ENCODE peak calls at places on chromosomes 5 and 9, in six cellular contexts. A, Y, S, O, Z and F are unnamed samples.

GRCh38 chr5:34929720-34930526 is 564 bp downstream of the DNAJC21 start:
- DNase-seq in Z (peak; percentile 89), S (peak; percentile 85), O (peak; percentile 50), Y (peak; percentile 67), A (peak; percentile 96), F (peak; percentile 92)

GRCh38 chr9:132857601-132858342 is 20.3 kb downstream of the AK8 start:
- DNase-seq in O (no peak), Z (no peak), S (no peak), Y (no peak), A (no peak), F (peak; percentile 39)

GRCh38 chr5:18792145-18792544 is 1157.9 kb downstream of the TAF11L14 start:
- DNase-seq in Z (peak; percentile 93), Y (no peak), O (no peak), S (peak; percentile 31), A (no peak), F (no peak)

GRCh38 chr5:37668524-37669047 is 171.3 kb downstream of the GDNF start:
- DNase-seq in S (peak; percentile 69), Z (peak; percentile 100), A (peak; percentile 82), O (no peak), Y (no peak), F (no peak)

GRCh38 chr5:56557198-56557597 is 258.2 kb upstream of the MAP3K1 start:
- DNase-seq in S (no peak), Y (no peak), A (no peak), O (no peak), Z (no peak), F (no peak)

GRCh38 chr9:22528485-22528884 is 81.9 kb downstream of the DMRTA1 start:
- DNase-seq in O (no peak), A (no peak), Z (peak; percentile 71), S (no peak), Y (peak; percentile 39), F (no peak)

GRCh38 chr9:131382850-131383729 is 10.8 kb upstream of the PRRC2B start:
- DNase-seq in Y (no peak), A (peak; percentile 77), O (no peak), Z (peak; percentile 84), S (peak; percentile 66), F (peak; percentile 46)

GRCh38 chr9:123927625-123928308 is 2.2 kb downstream of the DENND1A start:
- DNase-seq in A (no peak), Y (peak; percentile 86), Z (peak; percentile 46), O (no peak), S (no peak), F (no peak)

GRCh38 chr9:89661956-89662717 is 57.3 kb downstream of the GADD45G start:
- DNase-seq in O (no peak), Y (no peak), S (peak; percentile 99), Z (peak; percentile 93), A (peak; percentile 99), F (peak; percentile 99)

GRCh38 chr5:40307076-40307475 is 372.6 kb upstream of the PTGER4 start:
- DNase-seq in Z (no peak), A (no peak), O (no peak), Y (no peak), S (no peak), F (no peak)

GRCh38 chr9:135413086-135413375 is 66.6 kb upstream of the PPP1R26 start:
- DNase-seq in S (no peak), O (no peak), Y (no peak), Z (no peak), A (no peak), F (no peak)

GRCh38 chr9:75299324-75299723 is 211.0 kb downstream of the OSTF1 start:
- DNase-seq in O (no peak), A (no peak), Y (no peak), S (no peak), Z (no peak), F (no peak)

GRCh38 chr5:73783823-73784222 is 157.8 kb downstream of the ARHGEF28 start:
- DNase-seq in Z (no peak), A (no peak), S (no peak), Y (peak; percentile 57), O (no peak), F (no peak)

GRCh38 chr9:112032733-112033132 is 136.1 kb downstream of the UGCG start:
- DNase-seq in Z (peak; percentile 70), Y (no peak), A (no peak), O (no peak), S (no peak), F (no peak)

GRCh38 chr5:139091439-139092156 is 106.6 kb downstream of the SIL1 start:
- DNase-seq in A (peak; percentile 32), Z (peak; percentile 20), O (no peak), S (no peak), Y (no peak), F (no peak)

GRCh38 chr5:150641006-150641570 is 628 bp downstream of the SYNPO start:
- DNase-seq in Z (peak; percentile 95), O (no peak), A (peak; percentile 89), S (peak; percentile 39), Y (no peak), F (peak; percentile 60)

GRCh38 chr5:107519900-107520354 is 150.8 kb downstream of the EFNA5 start:
- DNase-seq in Z (no peak), S (no peak), A (no peak), Y (no peak), O (no peak), F (no peak)

GRCh38 chr9:128114326-128115186 is 13.0 kb downstream of the PTGES2 start:
- DNase-seq in Y (no peak), Z (no peak), A (no peak), S (no peak), O (no peak), F (peak; percentile 9)

GRCh38 chr9:138006576-138007233 is 129.1 kb downstream of the CACNA1B start:
- DNase-seq in Z (no peak), A (no peak), S (no peak), O (no peak), Y (no peak), F (no peak)

GRCh38 chr9:88875394-88875793 is 115.9 kb upstream of the S1PR3 start:
- DNase-seq in S (no peak), A (no peak), Z (no peak), O (no peak), Y (no peak), F (no peak)

GRCh38 chr9:19119241-19119640 is 8.1 kb downstream of the PLIN2 start:
- DNase-seq in A (no peak), S (no peak), O (no peak), Z (no peak), Y (peak; percentile 33), F (no peak)

GRCh38 chr9:108182950-108183381 is 672.8 kb downstream of the ACTL7B start:
- DNase-seq in Z (peak; percentile 86), S (no peak), A (no peak), Y (no peak), O (no peak), F (no peak)

GRCh38 chr9:33868430-33869000 is 51.6 kb downstream of the UBE2R2 start:
- DNase-seq in O (no peak), A (peak; percentile 41), S (no peak), Y (no peak), Z (no peak), F (no peak)

GRCh38 chr9:123715258-123715657 is 214.7 kb downstream of the DENND1A start:
- DNase-seq in Y (no peak), O (no peak), S (no peak), A (no peak), Z (no peak), F (no peak)

GRCh38 chr9:110763568-110763967 is 95.0 kb downstream of the MUSK start:
- DNase-seq in Y (no peak), O (no peak), S (no peak), Z (peak; percentile 66), A (no peak), F (no peak)

GRCh38 chr9:127444921-127445850 is 6.0 kb downstream of the RPL12 start:
- DNase-seq in Z (peak; percentile 46), S (no peak), Y (no peak), A (peak; percentile 23), O (no peak), F (no peak)

GRCh38 chr9:34984049-34984448 is 5.5 kb upstream of the DNAJB5 start:
- DNase-seq in A (peak; percentile 40), S (no peak), Y (peak; percentile 10), O (no peak), Z (peak; percentile 35), F (no peak)

GRCh38 chr9:119369670-119370366 is 583 bp upstream of the BRINP1 start:
- DNase-seq in A (no peak), O (no peak), Z (no peak), Y (no peak), S (no peak), F (no peak)